ENCODE peak calls at places on chromosome 7, in eight cellular contexts. U, A, F, T, G, E, B and R are unnamed samples.

GRCh38 chr7:105849122-105849855 is 27.1 kb downstream of the ATXN7L1 start:
- DNase-seq in T (no peak), G (no peak), E (peak; percentile 70), F (peak; percentile 85), A (no peak), B (peak; percentile 30), U (peak; percentile 94), R (no peak)

GRCh38 chr7:117138474-117138873 is 184.4 kb downstream of the WNT2 start:
- DNase-seq in B (no peak), A (no peak), F (no peak), G (no peak), T (no peak), U (no peak), E (no peak), R (no peak)

GRCh38 chr7:128459394-128459878 is 3.8 kb downstream of the HILPDA start:
- DNase-seq in G (no peak), F (peak; percentile 76), U (peak; percentile 87), E (no peak), B (peak; percentile 83), A (no peak), T (no peak), R (no peak)

GRCh38 chr7:150368098-150368883 is at the start of gene REPIN1:
- DNase-seq in E (no peak), G (peak; percentile 41), A (no peak), U (peak; percentile 95), F (peak; percentile 85), B (peak; percentile 94), T (peak; percentile 97), R (peak; percentile 72)

GRCh38 chr7:143901360-143901709 is 641 bp downstream of the TCAF1 start:
- DNase-seq in F (no peak), A (no peak), G (no peak), E (no peak), T (peak; percentile 72), U (no peak), B (peak; percentile 67), R (no peak)

GRCh38 chr7:19519443-19519977 is 189.3 kb downstream of the POLR1F start:
- DNase-seq in F (no peak), A (no peak), U (no peak), E (no peak), B (no peak), G (no peak), T (no peak), R (no peak)

GRCh38 chr7:38318803-38319416 is 45.5 kb upstream of the TARP start:
- DNase-seq in U (peak; percentile 97), G (peak; percentile 51), F (no peak), A (peak; percentile 70), T (no peak), B (peak; percentile 74), E (peak; percentile 66), R (no peak)

GRCh38 chr7:134571101-134571500 is 22.2 kb downstream of the AKR1B15 start:
- DNase-seq in T (no peak), U (no peak), F (no peak), B (no peak), G (no peak), A (no peak), E (no peak), R (no peak)

GRCh38 chr7:155219947-155220769 is 77.5 kb upstream of the INSIG1 start:
- DNase-seq in A (no peak), E (no peak), G (no peak), F (no peak), T (no peak), B (peak; percentile 64), U (no peak), R (no peak)

GRCh38 chr7:87057210-87057609 is 2.2 kb downstream of the ELAPOR2 start:
- DNase-seq in U (no peak), B (no peak), A (no peak), E (no peak), G (no peak), F (no peak), T (no peak), R (no peak)

GRCh38 chr7:68748934-68749695 is 849.2 kb upstream of the AUTS2 start:
- DNase-seq in A (no peak), F (no peak), E (no peak), U (no peak), G (no peak), B (no peak), T (no peak), R (no peak)

GRCh38 chr7:139394553-139394952 is 34.9 kb downstream of the LUC7L2 start:
- DNase-seq in A (no peak), F (no peak), B (no peak), E (no peak), T (no peak), U (no peak), G (no peak), R (no peak)

GRCh38 chr7:151676759-151677158 is 157.1 kb upstream of the RHEB start:
- DNase-seq in G (no peak), T (no peak), F (no peak), A (no peak), E (no peak), B (no peak), U (no peak), R (no peak)

GRCh38 chr7:57423768-57424167 is 26.2 kb upstream of the ZNF716 start:
- DNase-seq in B (no peak), G (no peak), F (no peak), U (no peak), E (no peak), T (no peak), A (no peak), R (no peak)

GRCh38 chr7:57425969-57426628 is 23.9 kb upstream of the ZNF716 start:
- DNase-seq in G (no peak), U (no peak), A (no peak), E (no peak), B (no peak), T (no peak), F (no peak), R (no peak)

GRCh38 chr7:57424515-57425238 is 25.3 kb upstream of the ZNF716 start:
- DNase-seq in F (no peak), B (no peak), T (no peak), G (no peak), U (no peak), A (no peak), E (no peak), R (no peak)

GRCh38 chr7:57426629-57427003 is 23.4 kb upstream of the ZNF716 start:
- DNase-seq in F (no peak), A (no peak), T (no peak), E (no peak), U (no peak), B (no peak), G (no peak), R (no peak)

DNA sequence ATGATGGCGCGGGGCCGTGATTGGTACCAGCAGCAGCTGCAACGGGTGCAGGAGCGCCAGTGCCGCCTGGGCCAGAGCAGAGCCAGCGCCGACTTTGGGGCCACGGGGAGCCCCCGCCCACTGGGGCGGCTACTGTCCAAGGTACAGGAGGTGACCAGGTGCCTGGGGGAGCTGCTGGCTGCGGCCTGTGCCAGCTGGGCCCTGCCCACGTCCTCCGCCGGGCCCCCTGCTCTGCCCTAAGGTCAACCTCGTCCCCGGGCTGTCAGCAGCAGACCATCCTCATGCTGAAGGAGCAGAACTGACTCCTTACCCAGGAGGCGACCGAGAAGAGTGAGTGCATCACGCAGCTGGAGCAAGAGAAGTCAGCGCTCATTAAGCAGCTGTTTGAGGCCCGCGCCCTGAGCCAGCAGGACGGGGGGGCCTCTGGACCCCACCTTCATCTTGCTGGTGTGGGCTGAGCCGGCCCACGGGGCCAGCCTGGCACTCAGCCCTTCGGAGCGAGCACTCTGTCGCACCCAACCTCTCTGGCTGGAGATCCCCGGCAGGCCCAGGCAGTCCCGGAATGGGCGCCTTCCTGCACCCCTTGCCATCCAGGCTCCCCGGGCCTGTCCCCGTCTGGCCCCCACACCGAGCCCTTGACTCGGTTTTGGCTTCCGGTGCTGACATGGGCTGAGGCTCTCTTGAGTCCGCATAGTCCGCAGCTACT is 24.6 kb upstream of the ZNF716 start:
- DNase-seq in G (no peak), A (no peak), T (no peak), F (no peak), E (no peak), B (no peak), U (no peak), R (no peak)
- H3K4me3 ChIP-seq in G (no peak overlapping the region), A (no peak overlapping the region), T (no peak overlapping the region), F (no peak overlapping the region), E (no peak overlapping the region), B (no peak overlapping the region), U (no peak overlapping the region), R (no peak overlapping the region)

DNA sequence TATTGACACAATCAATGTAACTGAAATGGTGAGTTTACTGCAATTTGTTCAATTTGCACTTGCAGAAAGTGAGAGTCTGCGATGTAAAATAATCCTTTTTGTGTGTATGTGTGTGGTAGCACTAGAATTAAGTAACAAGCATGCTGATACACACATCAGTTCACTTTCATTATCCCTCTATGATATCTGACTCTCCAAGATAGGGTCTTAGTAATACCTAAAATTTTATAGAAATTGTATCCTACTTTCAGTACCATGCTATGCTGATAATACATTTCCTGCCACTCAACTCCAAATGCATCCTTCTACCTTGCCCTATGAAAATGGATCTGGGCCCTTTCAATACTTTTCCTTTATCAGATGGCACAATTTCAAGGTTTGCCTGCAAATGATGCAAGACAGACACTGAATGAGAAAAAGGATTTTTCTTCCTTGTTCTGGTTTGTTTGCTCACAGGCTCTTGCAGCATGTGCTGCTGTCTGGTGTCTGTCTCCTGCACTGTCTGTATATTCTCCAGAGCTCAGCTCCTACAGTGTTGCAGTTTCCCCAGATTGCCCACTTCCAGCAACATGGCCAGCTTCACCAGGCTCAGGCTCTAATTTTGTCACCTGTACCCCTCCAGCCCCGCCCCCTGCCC is 297.9 kb upstream of the HGF start:
- DNase-seq in T (no peak), G (no peak), F (no peak), U (no peak), A (no peak), E (no peak), B (no peak), R (no peak)
- H3K4me3 ChIP-seq in T (no peak overlapping the region), G (no peak overlapping the region), F (no peak overlapping the region), U (no peak overlapping the region), A (no peak overlapping the region), E (no peak overlapping the region), B (no peak overlapping the region), R (no peak overlapping the region)

DNA sequence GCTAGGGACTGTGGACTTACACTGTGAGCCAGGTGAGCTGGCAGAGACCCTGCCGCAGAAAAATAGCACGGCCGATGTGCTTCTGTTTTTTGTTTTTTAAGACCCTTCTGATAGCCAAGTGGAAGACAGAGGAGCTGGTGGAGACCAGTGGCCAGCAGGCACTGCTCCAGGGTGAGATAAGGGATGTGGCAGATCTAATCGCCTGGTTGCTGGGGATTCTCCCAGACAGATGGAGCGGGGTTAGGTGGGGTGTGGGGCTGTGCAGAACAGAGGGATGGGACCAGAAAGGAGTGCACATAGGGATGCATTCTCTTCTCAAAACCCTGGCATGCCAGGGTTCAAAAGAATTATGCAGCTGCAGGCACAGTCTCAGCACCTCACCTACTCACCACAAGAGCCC is 82.2 kb downstream of the VOPP1 start:
- DNase-seq in F (no peak), B (no peak), T (no peak), U (no peak), A (no peak), G (no peak), E (no peak), R (no peak)
- H3K4me3 ChIP-seq in F (no peak overlapping the region), B (no peak overlapping the region), T (no peak overlapping the region), U (no peak overlapping the region), A (no peak overlapping the region), G (no peak overlapping the region), E (no peak overlapping the region), R (no peak overlapping the region)

DNA sequence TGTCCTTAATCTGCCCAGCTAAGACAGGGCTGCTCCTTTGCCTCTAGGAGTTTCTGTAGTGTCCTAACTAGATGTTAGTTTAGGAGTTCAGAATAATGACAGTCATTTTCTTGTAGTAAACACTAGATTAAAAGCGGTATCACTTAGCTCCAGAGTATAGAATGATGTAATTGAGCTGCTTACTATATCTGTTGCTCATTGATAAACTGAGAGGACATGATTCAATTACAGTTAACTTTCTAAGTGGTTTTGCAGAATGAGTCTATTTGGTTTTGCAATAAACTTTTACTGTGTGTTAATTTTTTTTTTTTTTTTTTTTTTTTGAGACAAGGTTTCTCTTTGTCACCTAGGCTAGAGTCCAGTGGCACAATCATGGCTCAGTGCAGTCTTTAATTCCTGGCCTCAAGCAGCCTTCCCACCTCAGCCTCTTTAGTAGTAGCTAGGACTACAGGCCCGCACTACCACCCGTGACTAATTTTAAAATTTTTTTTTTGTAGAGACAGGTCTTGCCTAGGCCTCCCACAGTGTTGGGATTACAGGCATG is 1.8 kb downstream of the STMP1 start:
- DNase-seq in U (no peak), F (no peak), T (no peak), A (no peak), B (peak; percentile 44), E (no peak), G (no peak), R (no peak)
- H3K4me3 ChIP-seq in U (no peak overlapping the region), F (no peak overlapping the region), T (peak overlapping the region; percentile 100), A (no peak overlapping the region), B (peak overlapping the region; percentile 19), E (no peak overlapping the region), G (peak overlapping the region; percentile 93), R (no peak overlapping the region)